ENCODE peak calls at places on chromosomes 13 and 19, in six cellular contexts. One of them, this sample, is unnamed.
A peak's percentile ranks its signal among the peaks of the same experiment; 100 is the strongest.

GRCh38 chr19:343941-344624 is 513 bp downstream of the MIER2 start:
- DNase-seq in nephron progenitor cell: peak; percentile 69
- DNase-seq in brain microvascular endothelial cell: no peak
- DNase-seq in NCI-H510A treated with DMSO at 0.1 percent for 48 hours: peak; percentile 22
- DNase-seq in naive thymus-derived CD8-positive, alpha-beta T cell: peak; percentile 67
- DNase-seq in activated T-cell treated with anti-CD3 and anti-CD28 coated beads for 1 hour: peak; percentile 33
- DNase-seq in this sample: no peak

GRCh38 chr19:33394006-33394722 is 20.7 kb downstream of the CEBPG start:
- DNase-seq in nephron progenitor cell: no peak
- DNase-seq in brain microvascular endothelial cell: peak; percentile 53
- DNase-seq in NCI-H510A treated with DMSO at 0.1 percent for 48 hours: no peak
- DNase-seq in naive thymus-derived CD8-positive, alpha-beta T cell: no peak
- DNase-seq in activated T-cell treated with anti-CD3 and anti-CD28 coated beads for 1 hour: no peak
- DNase-seq in this sample: no peak

GRCh38 chr13:80469841-80470378 is 129.0 kb upstream of the SPRY2 start:
- DNase-seq in nephron progenitor cell: no peak
- DNase-seq in brain microvascular endothelial cell: peak; percentile 92
- DNase-seq in NCI-H510A treated with DMSO at 0.1 percent for 48 hours: no peak
- DNase-seq in naive thymus-derived CD8-positive, alpha-beta T cell: no peak
- DNase-seq in activated T-cell treated with anti-CD3 and anti-CD28 coated beads for 1 hour: no peak
- DNase-seq in this sample: no peak

GRCh38 chr13:20351279-20352022 is 119.3 kb upstream of the GJB6 start:
- DNase-seq in nephron progenitor cell: no peak
- DNase-seq in brain microvascular endothelial cell: peak; percentile 34
- DNase-seq in NCI-H510A treated with DMSO at 0.1 percent for 48 hours: no peak
- DNase-seq in naive thymus-derived CD8-positive, alpha-beta T cell: no peak
- DNase-seq in activated T-cell treated with anti-CD3 and anti-CD28 coated beads for 1 hour: no peak
- DNase-seq in this sample: no peak

GRCh38 chr13:113880651-113881611 is 17.1 kb upstream of the GAS6 start:
- DNase-seq in nephron progenitor cell: no peak
- DNase-seq in brain microvascular endothelial cell: no peak
- DNase-seq in NCI-H510A treated with DMSO at 0.1 percent for 48 hours: no peak
- DNase-seq in naive thymus-derived CD8-positive, alpha-beta T cell: no peak
- DNase-seq in activated T-cell treated with anti-CD3 and anti-CD28 coated beads for 1 hour: no peak
- DNase-seq in this sample: no peak

GRCh38 chr19:1284979-1285736 is 515 bp upstream of the EFNA2 start:
- DNase-seq in nephron progenitor cell: peak; percentile 37
- DNase-seq in brain microvascular endothelial cell: no peak
- DNase-seq in NCI-H510A treated with DMSO at 0.1 percent for 48 hours: no peak
- DNase-seq in naive thymus-derived CD8-positive, alpha-beta T cell: no peak
- DNase-seq in activated T-cell treated with anti-CD3 and anti-CD28 coated beads for 1 hour: no peak
- DNase-seq in this sample: no peak

GRCh38 chr19:3253270-3253669 is 28.8 kb downstream of the CELF5 start:
- DNase-seq in nephron progenitor cell: no peak
- DNase-seq in brain microvascular endothelial cell: no peak
- DNase-seq in NCI-H510A treated with DMSO at 0.1 percent for 48 hours: no peak
- DNase-seq in naive thymus-derived CD8-positive, alpha-beta T cell: no peak
- DNase-seq in activated T-cell treated with anti-CD3 and anti-CD28 coated beads for 1 hour: no peak
- DNase-seq in this sample: peak; percentile 12

GRCh38 chr13:100545684-100546061 is 42.9 kb downstream of the GGACT start:
- DNase-seq in nephron progenitor cell: no peak
- DNase-seq in brain microvascular endothelial cell: no peak
- DNase-seq in NCI-H510A treated with DMSO at 0.1 percent for 48 hours: no peak
- DNase-seq in naive thymus-derived CD8-positive, alpha-beta T cell: no peak
- DNase-seq in activated T-cell treated with anti-CD3 and anti-CD28 coated beads for 1 hour: no peak
- DNase-seq in this sample: no peak